ENCODE peak calls at places on chromosome 16, in six cellular contexts. One of them, this sample, is unnamed.

GRCh38 chr16:27228621-27229501 is 25.5 kb downstream of the KDM8 start:
- DNase-seq in A549: no peak
- DNase-seq in cardiac fibroblast: no peak
- DNase-seq in upper lobe of right lung: no peak
- DNase-seq in GM23338: no peak
- DNase-seq in pancreas: peak; percentile 69
- DNase-seq in this sample: no peak

GRCh38 chr16:10156111-10156510 is 26.1 kb downstream of the GRIN2A start:
- DNase-seq in A549: no peak
- DNase-seq in cardiac fibroblast: no peak
- DNase-seq in upper lobe of right lung: no peak
- DNase-seq in GM23338: no peak
- DNase-seq in pancreas: no peak
- DNase-seq in this sample: no peak

GRCh38 chr16:72876221-72876620 is 171.7 kb downstream of the ZFHX3 start:
- DNase-seq in A549: no peak
- DNase-seq in cardiac fibroblast: peak; percentile 90
- DNase-seq in upper lobe of right lung: peak; percentile 72
- DNase-seq in GM23338: no peak
- DNase-seq in pancreas: peak; percentile 35
- DNase-seq in this sample: no peak

GRCh38 chr16:66228791-66229190 is 137.7 kb upstream of the CDH5 start:
- DNase-seq in A549: no peak
- DNase-seq in cardiac fibroblast: peak; percentile 87
- DNase-seq in upper lobe of right lung: no peak
- DNase-seq in GM23338: no peak
- DNase-seq in pancreas: no peak
- DNase-seq in this sample: no peak

GRCh38 chr16:69563605-69564580 is 1.9 kb upstream of the NFAT5 start:
- DNase-seq in A549: peak; percentile 46
- DNase-seq in cardiac fibroblast: no peak
- DNase-seq in upper lobe of right lung: no peak
- DNase-seq in GM23338: peak; percentile 83
- DNase-seq in pancreas: no peak
- DNase-seq in this sample: no peak

GRCh38 chr16:57516773-57517172 is 19.6 kb downstream of the CCDC102A start:
- DNase-seq in A549: no peak
- DNase-seq in cardiac fibroblast: no peak
- DNase-seq in upper lobe of right lung: no peak
- DNase-seq in GM23338: no peak
- DNase-seq in pancreas: no peak
- DNase-seq in this sample: no peak

GRCh38 chr16:47888142-47888541 is 267.7 kb downstream of the ABCC12 start:
- DNase-seq in A549: peak; percentile 74
- DNase-seq in cardiac fibroblast: peak; percentile 36
- DNase-seq in upper lobe of right lung: no peak
- DNase-seq in GM23338: peak; percentile 65
- DNase-seq in pancreas: no peak
- DNase-seq in this sample: no peak

GRCh38 chr16:66521951-66522771 is 27.8 kb downstream of the TK2 start:
- DNase-seq in A549: no peak
- DNase-seq in cardiac fibroblast: peak; percentile 72
- DNase-seq in upper lobe of right lung: peak; percentile 86
- DNase-seq in GM23338: no peak
- DNase-seq in pancreas: peak; percentile 53
- DNase-seq in this sample: no peak

GRCh38 chr16:81910366-81910885 is 100.8 kb downstream of the SDR42E1 start:
- DNase-seq in A549: no peak
- DNase-seq in cardiac fibroblast: no peak
- DNase-seq in upper lobe of right lung: no peak
- DNase-seq in GM23338: no peak
- DNase-seq in pancreas: no peak
- DNase-seq in this sample: no peak

GRCh38 chr16:11586856-11587642 is at the start of gene LITAF:
- DNase-seq in A549: peak; percentile 55
- DNase-seq in cardiac fibroblast: peak; percentile 68
- DNase-seq in upper lobe of right lung: peak; percentile 90
- DNase-seq in GM23338: peak; percentile 75
- DNase-seq in pancreas: peak; percentile 63
- DNase-seq in this sample: no peak

GRCh38 chr16:55506083-55506482 is 2.8 kb upstream of the LPCAT2 start:
- DNase-seq in A549: no peak
- DNase-seq in cardiac fibroblast: no peak
- DNase-seq in upper lobe of right lung: no peak
- DNase-seq in GM23338: no peak
- DNase-seq in pancreas: no peak
- DNase-seq in this sample: no peak

GRCh38 chr16:24944206-24944605 is 71.0 kb downstream of the ARHGAP17 start:
- DNase-seq in A549: no peak
- DNase-seq in cardiac fibroblast: no peak
- DNase-seq in upper lobe of right lung: no peak
- DNase-seq in GM23338: no peak
- DNase-seq in pancreas: no peak
- DNase-seq in this sample: no peak

GRCh38 chr16:28309811-28310311 is 17.5 kb downstream of the SBK1 start:
- DNase-seq in A549: no peak
- DNase-seq in cardiac fibroblast: no peak
- DNase-seq in upper lobe of right lung: peak; percentile 80
- DNase-seq in GM23338: no peak
- DNase-seq in pancreas: no peak
- DNase-seq in this sample: no peak
- TF ChIP-seq CTCF in A549: no peak
- TF ChIP-seq CTCF in cardiac fibroblast: no peak
- TF ChIP-seq CTCF in upper lobe of right lung: no peak
- TF ChIP-seq CTCF in GM23338: no peak
- TF ChIP-seq CTCF in pancreas: no peak
- TF ChIP-seq CTCF in this sample: no peak

GRCh38 chr16:83330251-83330650 is 477.5 kb upstream of the HSBP1 start:
- DNase-seq in A549: no peak
- DNase-seq in cardiac fibroblast: no peak
- DNase-seq in upper lobe of right lung: no peak
- DNase-seq in GM23338: peak; percentile 24
- DNase-seq in pancreas: no peak
- DNase-seq in this sample: no peak
- TF ChIP-seq CTCF in A549: no peak
- TF ChIP-seq CTCF in cardiac fibroblast: no peak
- TF ChIP-seq CTCF in upper lobe of right lung: no peak
- TF ChIP-seq CTCF in GM23338: peak; percentile 16
- TF ChIP-seq CTCF in pancreas: no peak
- TF ChIP-seq CTCF in this sample: no peak

DNA sequence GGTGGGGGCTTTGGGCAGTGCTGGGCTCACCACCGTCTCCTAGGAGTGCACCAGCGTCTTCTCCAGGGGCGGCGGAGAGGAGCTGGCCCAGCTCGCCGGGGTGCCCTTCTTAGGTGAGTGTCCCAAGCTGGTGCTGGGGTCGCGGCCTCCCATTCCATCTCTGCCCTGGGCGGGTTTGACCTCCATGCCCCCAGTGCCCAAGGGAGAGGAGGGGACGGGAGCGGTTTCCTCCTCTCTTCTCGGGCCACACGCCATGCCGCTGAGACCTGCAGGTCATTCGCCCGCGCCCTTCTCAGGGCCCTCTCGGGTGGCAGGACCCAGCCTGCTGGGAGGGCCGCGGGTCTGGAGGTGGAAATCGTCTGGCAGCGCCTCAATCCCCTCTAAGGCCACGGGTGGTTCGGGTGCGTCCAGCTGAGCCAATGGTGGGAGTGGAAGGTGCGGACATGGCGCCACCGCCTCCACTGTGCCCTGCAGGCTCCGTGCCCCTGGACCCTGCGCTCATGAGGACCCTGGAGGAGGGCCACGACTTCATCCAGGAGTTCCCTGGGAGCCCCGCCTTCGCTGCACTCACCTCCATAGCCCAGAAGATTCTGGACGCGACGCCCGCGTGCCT is 5.3 kb downstream of the IGFALS start:
- DNase-seq in A549: no peak
- DNase-seq in cardiac fibroblast: no peak
- DNase-seq in upper lobe of right lung: peak; percentile 66
- DNase-seq in GM23338: no peak
- DNase-seq in pancreas: no peak
- DNase-seq in this sample: no peak
- TF ChIP-seq CTCF in A549: no peak
- TF ChIP-seq CTCF in cardiac fibroblast: no peak
- TF ChIP-seq CTCF in upper lobe of right lung: no peak
- TF ChIP-seq CTCF in GM23338: no peak
- TF ChIP-seq CTCF in pancreas: no peak
- TF ChIP-seq CTCF in this sample: no peak

GRCh38 chr16:89489040-89489721 is 1.2 kb downstream of the ANKRD11 start:
- DNase-seq in A549: peak; percentile 92
- DNase-seq in cardiac fibroblast: peak; percentile 98
- DNase-seq in upper lobe of right lung: peak; percentile 91
- DNase-seq in GM23338: peak; percentile 94
- DNase-seq in pancreas: peak; percentile 76
- DNase-seq in this sample: no peak

GRCh38 chr16:89482824-89483220 is 7.5 kb downstream of the ANKRD11 start:
- DNase-seq in A549: no peak
- DNase-seq in cardiac fibroblast: no peak
- DNase-seq in upper lobe of right lung: no peak
- DNase-seq in GM23338: no peak
- DNase-seq in pancreas: no peak
- DNase-seq in this sample: no peak

GRCh38 chr16:89484088-89484501 is 6.3 kb downstream of the ANKRD11 start:
- DNase-seq in A549: no peak
- DNase-seq in cardiac fibroblast: no peak
- DNase-seq in upper lobe of right lung: no peak
- DNase-seq in GM23338: no peak
- DNase-seq in pancreas: no peak
- DNase-seq in this sample: no peak

GRCh38 chr16:89484923-89485679 is 5.3 kb downstream of the ANKRD11 start:
- DNase-seq in A549: no peak
- DNase-seq in cardiac fibroblast: no peak
- DNase-seq in upper lobe of right lung: no peak
- DNase-seq in GM23338: peak; percentile 40
- DNase-seq in pancreas: no peak
- DNase-seq in this sample: no peak

GRCh38 chr16:89485701-89486246 is 4.6 kb downstream of the ANKRD11 start:
- DNase-seq in A549: no peak
- DNase-seq in cardiac fibroblast: no peak
- DNase-seq in upper lobe of right lung: no peak
- DNase-seq in GM23338: no peak
- DNase-seq in pancreas: no peak
- DNase-seq in this sample: no peak
- TF ChIP-seq CTCF in A549: no peak
- TF ChIP-seq CTCF in cardiac fibroblast: no peak
- TF ChIP-seq CTCF in upper lobe of right lung: no peak
- TF ChIP-seq CTCF in GM23338: no peak
- TF ChIP-seq CTCF in pancreas: no peak
- TF ChIP-seq CTCF in this sample: no peak

GRCh38 chr16:3022208-3022696 is 1.5 kb downstream of the HCFC1R1 start:
- DNase-seq in A549: peak; percentile 93
- DNase-seq in cardiac fibroblast: peak; percentile 96
- DNase-seq in upper lobe of right lung: peak; percentile 94
- DNase-seq in GM23338: peak; percentile 91
- DNase-seq in pancreas: peak; percentile 86
- DNase-seq in this sample: peak; percentile 84
- TF ChIP-seq CTCF in A549: no peak
- TF ChIP-seq CTCF in cardiac fibroblast: no peak
- TF ChIP-seq CTCF in upper lobe of right lung: no peak
- TF ChIP-seq CTCF in GM23338: no peak
- TF ChIP-seq CTCF in pancreas: no peak
- TF ChIP-seq CTCF in this sample: no peak

GRCh38 chr16:28823719-28824547 is 1.1 kb downstream of the ATXN2L start:
- DNase-seq in A549: peak; percentile 99
- DNase-seq in cardiac fibroblast: peak; percentile 99
- DNase-seq in upper lobe of right lung: peak; percentile 99
- DNase-seq in GM23338: peak; percentile 98
- DNase-seq in pancreas: peak; percentile 98
- DNase-seq in this sample: peak; percentile 76
- TF ChIP-seq CTCF in A549: no peak
- TF ChIP-seq CTCF in cardiac fibroblast: no peak
- TF ChIP-seq CTCF in upper lobe of right lung: peak; percentile 34
- TF ChIP-seq CTCF in GM23338: no peak
- TF ChIP-seq CTCF in pancreas: no peak
- TF ChIP-seq CTCF in this sample: no peak

GRCh38 chr16:49524578-49525315 is 151.1 kb downstream of the C16orf78 start:
- DNase-seq in A549: no peak
- DNase-seq in cardiac fibroblast: no peak
- DNase-seq in upper lobe of right lung: no peak
- DNase-seq in GM23338: no peak
- DNase-seq in pancreas: no peak
- DNase-seq in this sample: no peak
- TF ChIP-seq CTCF in A549: no peak
- TF ChIP-seq CTCF in cardiac fibroblast: no peak
- TF ChIP-seq CTCF in upper lobe of right lung: no peak
- TF ChIP-seq CTCF in GM23338: no peak
- TF ChIP-seq CTCF in pancreas: no peak
- TF ChIP-seq CTCF in this sample: no peak

GRCh38 chr16:64950731-64951130 is 171.1 kb downstream of the CDH11 start:
- DNase-seq in A549: no peak
- DNase-seq in cardiac fibroblast: no peak
- DNase-seq in upper lobe of right lung: no peak
- DNase-seq in GM23338: no peak
- DNase-seq in pancreas: no peak
- DNase-seq in this sample: no peak

GRCh38 chr16:64951681-64952080 is 170.2 kb downstream of the CDH11 start:
- DNase-seq in A549: peak; percentile 6
- DNase-seq in cardiac fibroblast: no peak
- DNase-seq in upper lobe of right lung: no peak
- DNase-seq in GM23338: no peak
- DNase-seq in pancreas: no peak
- DNase-seq in this sample: no peak

GRCh38 chr16:64952177-64952576 is 169.7 kb downstream of the CDH11 start:
- DNase-seq in A549: peak; percentile 64
- DNase-seq in cardiac fibroblast: peak; percentile 57
- DNase-seq in upper lobe of right lung: no peak
- DNase-seq in GM23338: no peak
- DNase-seq in pancreas: no peak
- DNase-seq in this sample: no peak

GRCh38 chr16:64951193-64951592 is 170.7 kb downstream of the CDH11 start:
- DNase-seq in A549: no peak
- DNase-seq in cardiac fibroblast: no peak
- DNase-seq in upper lobe of right lung: no peak
- DNase-seq in GM23338: no peak
- DNase-seq in pancreas: no peak
- DNase-seq in this sample: no peak

DNA sequence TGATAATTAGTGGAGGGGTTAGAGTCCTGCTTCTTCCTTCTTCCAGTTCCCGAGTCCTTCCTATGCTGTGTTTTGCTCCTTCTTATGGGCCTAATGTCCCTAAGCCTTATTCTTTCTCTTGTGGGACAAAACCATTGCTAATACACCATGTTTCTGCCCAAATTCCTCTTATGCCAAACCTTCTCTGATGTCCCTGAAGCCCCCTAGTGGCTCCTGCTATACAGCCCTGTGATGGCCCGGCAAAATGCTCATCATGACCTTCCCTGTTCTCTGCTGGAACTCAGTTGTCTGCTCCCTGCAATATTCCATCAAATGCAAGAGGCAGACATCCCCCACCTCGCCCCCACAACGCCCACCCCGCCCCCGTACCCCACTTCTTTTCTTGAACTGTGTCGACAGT is 171.6 kb downstream of the CDH11 start:
- DNase-seq in A549: no peak
- DNase-seq in cardiac fibroblast: no peak
- DNase-seq in upper lobe of right lung: no peak
- DNase-seq in GM23338: peak; percentile 61
- DNase-seq in pancreas: no peak
- DNase-seq in this sample: no peak
- TF ChIP-seq CTCF in A549: no peak
- TF ChIP-seq CTCF in cardiac fibroblast: peak; percentile 26
- TF ChIP-seq CTCF in upper lobe of right lung: no peak
- TF ChIP-seq CTCF in GM23338: peak; percentile 46
- TF ChIP-seq CTCF in pancreas: no peak
- TF ChIP-seq CTCF in this sample: peak; percentile 22